ENCODE peak calls at places on chromosomes 3 and 15, in nine cellular contexts. F is BJ, S is fibroblast of mammary gland, T is RWPE2, Y is fibroblast of lung, A is sigmoid colon, W is HCT116, G is AG10803, B is AG04450. L is an unnamed sample.

GRCh38 chr3:182490601-182491485 is 302.5 kb upstream of the ATP11B start:
- DNase-seq in F (no peak), S (peak; percentile 6), T (no peak), Y (peak; percentile 29), A (no peak), W (peak; percentile 40), G (peak; percentile 4), B (no peak), L (peak; percentile 1)

GRCh38 chr15:57041416-57041815 is 123.0 kb downstream of the TCF12 start:
- DNase-seq in F (no peak), S (no peak), T (no peak), Y (no peak), A (no peak), W (no peak), G (no peak), B (no peak), L (no peak)

GRCh38 chr3:61855211-61855610 is 293.8 kb downstream of the PTPRG start:
- DNase-seq in F (no peak), S (peak; percentile 63), T (no peak), Y (peak; percentile 42), A (no peak), W (no peak), G (peak; percentile 63), B (no peak), L (peak; percentile 35)

GRCh38 chr15:70605606-70606410 is 157.6 kb downstream of the UACA start:
- DNase-seq in F (peak; percentile 27), S (peak; percentile 82), T (no peak), Y (peak; percentile 90), A (peak; percentile 92), W (no peak), G (peak; percentile 68), B (peak; percentile 61), L (peak; percentile 89)

GRCh38 chr3:132267594-132267993 is 49.6 kb upstream of the ACP3 start:
- DNase-seq in F (no peak), S (no peak), T (no peak), Y (no peak), A (no peak), W (no peak), G (no peak), B (no peak), L (no peak)

GRCh38 chr15:84924074-84924700 is 39.7 kb downstream of the SLC28A1 start:
- DNase-seq in F (no peak), S (no peak), T (no peak), Y (peak; percentile 53), A (no peak), W (no peak), G (peak; percentile 40), B (no peak), L (no peak)

GRCh38 chr15:40899536-40900207 is 5.4 kb downstream of the VPS18 start:
- DNase-seq in F (no peak), S (no peak), T (peak; percentile 79), Y (no peak), A (no peak), W (no peak), G (no peak), B (no peak), L (no peak)

GRCh38 chr15:60486742-60487141 is 7.8 kb upstream of the ICE2 start:
- DNase-seq in F (no peak), S (no peak), T (no peak), Y (no peak), A (no peak), W (no peak), G (no peak), B (no peak), L (no peak)

GRCh38 chr15:90901799-90902655 is 1.1 kb upstream of the MAN2A2 start:
- DNase-seq in F (peak; percentile 35), S (peak; percentile 66), T (peak; percentile 88), Y (peak; percentile 77), A (peak; percentile 88), W (peak; percentile 49), G (peak; percentile 76), B (no peak), L (peak; percentile 82)
- TF ChIP-seq CTCF in F (peak; percentile 92), S (peak; percentile 71), T (peak; percentile 98), Y (peak; percentile 81), A (peak; percentile 84), W (peak; percentile 90), G (peak; percentile 76), B (peak; percentile 82), L (peak; percentile 76)

GRCh38 chr3:46847744-46848143 is 15.5 kb downstream of the MYL3 start:
- DNase-seq in F (no peak), S (no peak), T (no peak), Y (no peak), A (no peak), W (no peak), G (no peak), B (no peak), L (no peak)

GRCh38 chr3:46845397-46845859 is 17.8 kb downstream of the MYL3 start:
- DNase-seq in F (peak; percentile 44), S (peak; percentile 96), T (peak; percentile 60), Y (peak; percentile 67), A (peak; percentile 92), W (no peak), G (peak; percentile 92), B (peak; percentile 52), L (peak; percentile 76)

GRCh38 chr3:46845860-46846623 is 17.2 kb downstream of the MYL3 start:
- DNase-seq in F (peak; percentile 18), S (peak; percentile 77), T (no peak), Y (peak; percentile 79), A (peak; percentile 90), W (no peak), G (peak; percentile 82), B (peak; percentile 27), L (peak; percentile 42)

GRCh38 chr3:46848271-46849097 is 14.8 kb downstream of the MYL3 start:
- DNase-seq in F (peak; percentile 27), S (peak; percentile 91), T (no peak), Y (peak; percentile 78), A (peak; percentile 66), W (no peak), G (peak; percentile 38), B (no peak), L (peak; percentile 97)

DNA sequence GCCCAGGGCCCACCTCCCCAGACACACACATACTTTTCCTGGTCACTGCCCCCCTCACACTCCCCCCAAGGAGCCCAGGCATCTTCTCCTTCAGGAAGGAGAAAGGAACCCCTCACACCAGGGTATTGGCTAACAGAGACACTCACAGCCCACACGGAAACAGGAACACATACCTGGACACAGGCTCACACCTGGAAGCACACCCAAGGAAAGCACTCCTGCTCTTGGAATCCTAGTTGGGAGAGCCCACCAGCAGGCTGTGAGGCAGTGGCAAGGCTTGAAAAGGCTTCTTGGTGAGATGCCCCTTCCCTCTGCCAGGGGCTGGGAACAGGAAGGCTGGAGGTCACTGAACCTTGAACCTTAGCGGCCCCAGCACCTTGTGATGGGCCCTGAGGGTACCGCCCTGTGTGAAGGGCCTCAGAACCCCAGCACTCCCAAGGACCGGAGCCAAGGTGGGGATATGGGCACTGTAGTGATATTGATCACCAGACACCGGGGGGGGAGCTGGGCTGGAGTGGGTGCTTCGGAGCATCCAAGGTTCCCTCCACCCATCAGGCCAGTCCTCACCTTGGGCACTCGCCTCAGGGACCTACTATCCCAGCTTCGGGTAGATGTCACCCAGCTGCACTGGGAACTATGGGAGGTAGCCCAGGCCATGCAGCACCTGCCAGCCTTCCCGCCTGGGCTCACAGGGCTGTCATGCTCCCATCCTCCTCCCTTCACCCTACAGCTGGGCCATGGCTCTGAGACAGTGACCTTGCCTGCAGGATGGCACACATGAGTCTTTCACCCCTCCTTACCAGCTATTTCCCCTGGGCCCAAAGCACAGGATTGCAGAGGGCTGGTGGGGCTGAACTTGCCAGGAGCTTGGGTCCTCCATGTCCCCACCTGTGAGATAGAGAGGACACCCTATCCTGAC is 16.4 kb downstream of the MYL3 start:
- DNase-seq in F (no peak), S (no peak), T (peak; percentile 60), Y (no peak), A (peak; percentile 64), W (no peak), G (no peak), B (no peak), L (no peak)
- H3K4me3 ChIP-seq in F (peak overlapping the region; percentile 41), S (no peak overlapping the region), T (no peak overlapping the region), Y (peak overlapping the region; percentile 58), A (peak overlapping the region; percentile 56), W (no peak overlapping the region), G (peak overlapping the region; percentile 58), B (peak overlapping the region; percentile 58), L (no peak overlapping the region)

GRCh38 chr3:140296796-140297352 is 361.9 kb downstream of the CLSTN2 start:
- DNase-seq in F (peak; percentile 35), S (peak; percentile 92), T (no peak), Y (peak; percentile 54), A (no peak), W (no peak), G (peak; percentile 71), B (no peak), L (peak; percentile 4)

GRCh38 chr3:140292154-140292553 is 357.2 kb downstream of the CLSTN2 start:
- DNase-seq in F (peak; percentile 1), S (peak; percentile 96), T (no peak), Y (peak; percentile 70), A (no peak), W (no peak), G (peak; percentile 53), B (no peak), L (peak; percentile 31)

GRCh38 chr3:140292684-140293083 is 357.7 kb downstream of the CLSTN2 start:
- DNase-seq in F (peak; percentile 76), S (peak; percentile 100), T (no peak), Y (peak; percentile 96), A (no peak), W (no peak), G (peak; percentile 92), B (no peak), L (peak; percentile 75)

GRCh38 chr3:140290105-140290504 is 355.1 kb downstream of the CLSTN2 start:
- DNase-seq in F (no peak), S (peak; percentile 81), T (no peak), Y (peak; percentile 33), A (no peak), W (no peak), G (peak; percentile 13), B (no peak), L (no peak)

GRCh38 chr3:140294058-140294457 is 359.1 kb downstream of the CLSTN2 start:
- DNase-seq in F (no peak), S (no peak), T (no peak), Y (no peak), A (no peak), W (no peak), G (no peak), B (no peak), L (no peak)
- TF ChIP-seq CTCF in F (no peak), S (no peak), T (no peak), Y (no peak), A (no peak), W (no peak), G (no peak), B (no peak), L (no peak)

DNA sequence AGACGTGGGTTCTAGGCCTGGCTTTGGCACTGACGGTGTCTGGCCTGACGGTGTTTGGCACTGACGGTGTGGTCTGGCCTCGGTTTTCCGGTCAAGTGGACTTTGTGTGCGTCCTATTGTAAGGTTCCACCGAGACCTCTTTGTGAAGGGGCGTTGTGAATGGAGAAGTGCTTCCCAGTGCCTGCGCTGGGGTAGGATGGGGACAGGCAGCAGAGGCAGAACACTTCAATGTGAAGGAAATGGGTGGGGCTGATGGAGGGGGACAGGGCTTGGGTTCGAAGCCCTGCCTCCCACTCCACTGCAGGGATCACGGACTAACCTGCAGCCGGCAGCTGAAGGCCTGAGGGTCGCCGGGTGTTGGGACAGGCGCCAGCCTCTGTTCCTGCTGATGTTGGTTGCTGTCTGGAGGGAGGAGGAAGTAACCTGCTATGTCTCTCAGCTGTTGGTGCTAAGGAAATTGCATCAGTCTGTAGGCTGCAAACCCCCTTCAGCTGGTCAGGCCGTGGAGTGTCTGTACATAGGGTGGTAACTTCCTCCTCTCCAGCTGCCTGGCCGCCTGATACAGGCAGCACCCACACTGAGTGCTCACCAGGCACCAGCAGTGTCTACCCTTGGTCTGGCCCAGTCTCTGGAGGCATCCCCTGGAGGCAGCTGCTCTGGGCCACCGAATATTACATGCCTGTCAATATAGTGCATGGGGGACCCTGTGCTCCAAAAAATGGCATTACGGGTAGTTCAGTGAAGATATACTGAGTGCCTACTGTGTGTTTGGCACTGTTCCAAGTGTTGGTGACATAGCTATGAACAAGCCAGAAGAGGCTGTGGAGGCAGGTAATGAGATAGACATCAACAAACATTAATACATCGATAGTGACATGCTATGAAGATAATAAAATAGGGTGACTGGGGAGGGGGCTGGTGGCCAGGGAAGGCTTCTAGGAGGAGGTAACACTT is 1.1 kb downstream of the TM6SF1 start:
- DNase-seq in F (no peak), S (no peak), T (no peak), Y (no peak), A (peak; percentile 82), W (no peak), G (peak; percentile 41), B (peak; percentile 29), L (peak; percentile 86)
- H3K4me3 ChIP-seq in F (peak overlapping the region; percentile 51), S (no peak overlapping the region), T (no peak overlapping the region), Y (peak overlapping the region; percentile 60), A (peak overlapping the region; percentile 59), W (no peak overlapping the region), G (no peak overlapping the region), B (peak overlapping the region; percentile 64), L (peak overlapping the region; percentile 59)

L was measured in fibroblast of pulmonary artery.